ENCODE peak calls at places on chromosome 10, in eight cellular contexts. Q, Z, R, U, I, G, C and Y are unnamed samples.

GRCh38 chr10:19302117-19302516 is 253.5 kb downstream of the MALRD1 start:
- DNase-seq in Q (no peak), Z (no peak), R (no peak), U (no peak), I (no peak), G (no peak), C (no peak), Y (no peak)

GRCh38 chr10:3207351-3207750 is 34.8 kb upstream of the PITRM1 start:
- DNase-seq in Q (no peak), Z (no peak), R (no peak), U (no peak), I (no peak), G (no peak), C (no peak), Y (no peak)

GRCh38 chr10:35516102-35516670 is 89.0 kb upstream of the GJD4 start:
- DNase-seq in Q (no peak), Z (no peak), R (no peak), U (no peak), I (no peak), G (no peak), C (no peak), Y (no peak)

GRCh38 chr10:60114765-60115586 is 208.6 kb upstream of the CCDC6 start:
- DNase-seq in Q (peak), Z (no peak), R (no peak), U (peak), I (peak), G (peak), C (no peak), Y (peak)

GRCh38 chr10:46548781-46549090 is 7.7 kb downstream of the GPRIN2 start:
- DNase-seq in Q (no peak), Z (peak), R (no peak), U (no peak), I (no peak), G (no peak), C (no peak), Y (no peak)

GRCh38 chr10:43201545-43202131 is 63.4 kb downstream of the CSGALNACT2 start:
- DNase-seq in Q (no peak), Z (peak), R (no peak), U (no peak), I (peak), G (no peak), C (peak), Y (no peak)

GRCh38 chr10:60149003-60149402 is 240.7 kb downstream of the ANK3 start:
- DNase-seq in Q (no peak), Z (no peak), R (no peak), U (no peak), I (no peak), G (no peak), C (no peak), Y (no peak)

GRCh38 chr10:70106958-70107791 is 25.4 kb downstream of the AIFM2 start:
- DNase-seq in Q (peak), Z (no peak), R (no peak), U (no peak), I (peak), G (peak), C (no peak), Y (peak)

GRCh38 chr10:2296179-2296578 is 558.9 kb upstream of the ADARB2 start:
- DNase-seq in Q (no peak), Z (no peak), R (no peak), U (no peak), I (no peak), G (no peak), C (no peak), Y (peak)

GRCh38 chr10:21048086-21048485 is 151.0 kb upstream of the NEBL start:
- DNase-seq in Q (no peak), Z (no peak), R (no peak), U (no peak), I (no peak), G (no peak), C (no peak), Y (no peak)

GRCh38 chr10:103828587-103829186 is 26.7 kb downstream of the SH3PXD2A start:
- DNase-seq in Q (no peak), Z (no peak), R (no peak), U (no peak), I (no peak), G (no peak), C (no peak), Y (no peak)